ENCODE peak calls at places on chromosomes 5 and 9, in seven cellular contexts. One of them, this sample, is unnamed.
A peak's percentile ranks its signal among the peaks of the same experiment; 100 is the strongest.

GRCh38 chr9:108894225-108894997 is 32.3 kb downstream of the ACTL7A start:
- DNase-seq in HCT116: no peak
- DNase-seq in GM12891: no peak
- DNase-seq in spleen: no peak
- DNase-seq in GM12878: no peak
- DNase-seq in upper lobe of left lung: no peak
- DNase-seq in transverse colon: no peak
- DNase-seq in this sample: no peak

GRCh38 chr5:73968729-73969128 is 342.7 kb downstream of the ARHGEF28 start:
- DNase-seq in GM12891: no peak
- DNase-seq in spleen: no peak
- DNase-seq in GM12878: no peak
- DNase-seq in transverse colon: no peak
- DNase-seq in HCT116: no peak
- DNase-seq in upper lobe of left lung: no peak
- DNase-seq in this sample: no peak

GRCh38 chr5:18465833-18466681 is 831.8 kb downstream of the TAF11L14 start:
- DNase-seq in HCT116: no peak
- DNase-seq in transverse colon: peak; percentile 52
- DNase-seq in GM12878: peak; percentile 17
- DNase-seq in upper lobe of left lung: no peak
- DNase-seq in spleen: no peak
- DNase-seq in GM12891: peak; percentile 13
- DNase-seq in this sample: peak; percentile 58

GRCh38 chr9:93451762-93452709 is 551 bp downstream of the FAM120A start:
- DNase-seq in HCT116: no peak
- DNase-seq in GM12891: peak; percentile 32
- DNase-seq in GM12878: no peak
- DNase-seq in transverse colon: peak; percentile 58
- DNase-seq in spleen: peak; percentile 93
- DNase-seq in upper lobe of left lung: peak; percentile 90
- DNase-seq in this sample: peak; percentile 77

GRCh38 chr9:100472725-100473261 is at the start of gene TMEFF1:
- DNase-seq in GM12878: no peak
- DNase-seq in GM12891: peak; percentile 68
- DNase-seq in transverse colon: peak; percentile 27
- DNase-seq in spleen: peak; percentile 75
- DNase-seq in HCT116: no peak
- DNase-seq in upper lobe of left lung: peak; percentile 91
- DNase-seq in this sample: no peak

GRCh38 chr9:109513871-109514270 is 15.8 kb upstream of the PTPN3 start:
- DNase-seq in GM12878: no peak
- DNase-seq in spleen: no peak
- DNase-seq in transverse colon: no peak
- DNase-seq in HCT116: no peak
- DNase-seq in GM12891: no peak
- DNase-seq in upper lobe of left lung: no peak
- DNase-seq in this sample: no peak

GRCh38 chr5:14178671-14179211 is 35.6 kb downstream of the TRIO start:
- DNase-seq in HCT116: no peak
- DNase-seq in GM12891: no peak
- DNase-seq in GM12878: no peak
- DNase-seq in spleen: no peak
- DNase-seq in upper lobe of left lung: no peak
- DNase-seq in transverse colon: no peak
- DNase-seq in this sample: no peak

GRCh38 chr9:96327694-96328352 is 25.8 kb upstream of the HSD17B3 start:
- DNase-seq in GM12878: peak; percentile 8
- DNase-seq in transverse colon: peak; percentile 27
- DNase-seq in spleen: no peak
- DNase-seq in GM12891: peak; percentile 23
- DNase-seq in HCT116: no peak
- DNase-seq in upper lobe of left lung: no peak
- DNase-seq in this sample: no peak

GRCh38 chr5:56323505-56323904 is 90.4 kb upstream of the ANKRD55 start:
- DNase-seq in transverse colon: no peak
- DNase-seq in spleen: no peak
- DNase-seq in GM12891: no peak
- DNase-seq in HCT116: no peak
- DNase-seq in upper lobe of left lung: no peak
- DNase-seq in GM12878: no peak
- DNase-seq in this sample: no peak

GRCh38 chr9:123543492-123543891 is 187.5 kb downstream of the CRB2 start:
- DNase-seq in upper lobe of left lung: no peak
- DNase-seq in transverse colon: no peak
- DNase-seq in HCT116: no peak
- DNase-seq in GM12891: no peak
- DNase-seq in spleen: no peak
- DNase-seq in GM12878: no peak
- DNase-seq in this sample: no peak

GRCh38 chr9:123548749-123549545 is 192.9 kb downstream of the CRB2 start:
- DNase-seq in transverse colon: no peak
- DNase-seq in spleen: no peak
- DNase-seq in GM12891: no peak
- DNase-seq in upper lobe of left lung: no peak
- DNase-seq in HCT116: no peak
- DNase-seq in GM12878: no peak
- DNase-seq in this sample: no peak

GRCh38 chr9:123541441-123541840 is 185.4 kb downstream of the CRB2 start:
- DNase-seq in upper lobe of left lung: no peak
- DNase-seq in spleen: no peak
- DNase-seq in HCT116: no peak
- DNase-seq in GM12891: no peak
- DNase-seq in GM12878: no peak
- DNase-seq in transverse colon: no peak
- DNase-seq in this sample: no peak

GRCh38 chr9:123542435-123543225 is 186.6 kb downstream of the CRB2 start:
- DNase-seq in HCT116: no peak
- DNase-seq in spleen: no peak
- DNase-seq in GM12878: no peak
- DNase-seq in upper lobe of left lung: no peak
- DNase-seq in GM12891: no peak
- DNase-seq in transverse colon: no peak
- DNase-seq in this sample: no peak

GRCh38 chr9:123544007-123544827 is 188.2 kb downstream of the CRB2 start:
- DNase-seq in GM12878: no peak
- DNase-seq in transverse colon: peak; percentile 31
- DNase-seq in spleen: no peak
- DNase-seq in GM12891: no peak
- DNase-seq in HCT116: peak; percentile 12
- DNase-seq in upper lobe of left lung: no peak
- DNase-seq in this sample: no peak
- TF ChIP-seq POLR2A in GM12878: no peak
- TF ChIP-seq POLR2A in transverse colon: no peak
- TF ChIP-seq POLR2A in spleen: no peak
- TF ChIP-seq POLR2A in GM12891: no peak
- TF ChIP-seq POLR2A in HCT116: no peak
- TF ChIP-seq POLR2A in upper lobe of left lung: no peak
- TF ChIP-seq POLR2A in this sample: no peak

GRCh38 chr5:111779260-111780254 is 22.6 kb upstream of the NREP start:
- DNase-seq in GM12891: no peak
- DNase-seq in GM12878: no peak
- DNase-seq in HCT116: no peak
- DNase-seq in transverse colon: no peak
- DNase-seq in spleen: no peak
- DNase-seq in upper lobe of left lung: no peak
- DNase-seq in this sample: no peak
- TF ChIP-seq POLR2AphosphoS5 in GM12891: no peak
- TF ChIP-seq POLR2AphosphoS5 in GM12878: no peak
- TF ChIP-seq POLR2AphosphoS5 in HCT116: no peak
- TF ChIP-seq POLR2AphosphoS5 in transverse colon: no peak
- TF ChIP-seq POLR2AphosphoS5 in spleen: no peak
- TF ChIP-seq POLR2AphosphoS5 in upper lobe of left lung: no peak
- TF ChIP-seq POLR2AphosphoS5 in this sample: no peak

GRCh38 chr5:16253856-16254255 is 74.3 kb upstream of the MARCHF11 start:
- DNase-seq in GM12891: no peak
- DNase-seq in spleen: no peak
- DNase-seq in HCT116: no peak
- DNase-seq in GM12878: no peak
- DNase-seq in upper lobe of left lung: no peak
- DNase-seq in transverse colon: no peak
- DNase-seq in this sample: no peak
- TF ChIP-seq POLR2A in GM12891: no peak
- TF ChIP-seq POLR2A in spleen: no peak
- TF ChIP-seq POLR2A in HCT116: no peak
- TF ChIP-seq POLR2A in GM12878: no peak
- TF ChIP-seq POLR2A in upper lobe of left lung: no peak
- TF ChIP-seq POLR2A in transverse colon: no peak
- TF ChIP-seq POLR2A in this sample: no peak

GRCh38 chr9:26459959-26460358 is 432.6 kb downstream of the CAAP1 start:
- DNase-seq in spleen: no peak
- DNase-seq in transverse colon: no peak
- DNase-seq in GM12891: no peak
- DNase-seq in upper lobe of left lung: no peak
- DNase-seq in HCT116: no peak
- DNase-seq in GM12878: no peak
- DNase-seq in this sample: no peak
- TF ChIP-seq POLR2AphosphoS5 in spleen: no peak
- TF ChIP-seq POLR2AphosphoS5 in transverse colon: no peak
- TF ChIP-seq POLR2AphosphoS5 in GM12891: no peak
- TF ChIP-seq POLR2AphosphoS5 in upper lobe of left lung: no peak
- TF ChIP-seq POLR2AphosphoS5 in HCT116: no peak
- TF ChIP-seq POLR2AphosphoS5 in GM12878: no peak
- TF ChIP-seq POLR2AphosphoS5 in this sample: no peak

GRCh38 chr9:34457266-34458012 is 931 bp downstream of the FAM219A start:
- DNase-seq in GM12891: no peak
- DNase-seq in upper lobe of left lung: peak; percentile 87
- DNase-seq in transverse colon: peak; percentile 56
- DNase-seq in GM12878: no peak
- DNase-seq in spleen: peak; percentile 88
- DNase-seq in HCT116: no peak
- DNase-seq in this sample: peak; percentile 85
- TF ChIP-seq POLR2A in GM12891: no peak
- TF ChIP-seq POLR2A in upper lobe of left lung: no peak
- TF ChIP-seq POLR2A in transverse colon: peak; percentile 48
- TF ChIP-seq POLR2A in GM12878: no peak
- TF ChIP-seq POLR2A in spleen: no peak
- TF ChIP-seq POLR2A in HCT116: no peak
- TF ChIP-seq POLR2A in this sample: no peak

GRCh38 chr5:95697781-95698681 is 15.2 kb upstream of the SPATA9 start:
- DNase-seq in GM12878: no peak
- DNase-seq in HCT116: no peak
- DNase-seq in transverse colon: no peak
- DNase-seq in GM12891: no peak
- DNase-seq in upper lobe of left lung: no peak
- DNase-seq in spleen: no peak
- DNase-seq in this sample: no peak
- TF ChIP-seq POLR2AphosphoS5 in GM12878: no peak
- TF ChIP-seq POLR2AphosphoS5 in HCT116: no peak
- TF ChIP-seq POLR2AphosphoS5 in transverse colon: no peak
- TF ChIP-seq POLR2AphosphoS5 in GM12891: no peak
- TF ChIP-seq POLR2AphosphoS5 in upper lobe of left lung: no peak
- TF ChIP-seq POLR2AphosphoS5 in spleen: no peak
- TF ChIP-seq POLR2AphosphoS5 in this sample: no peak

DNA sequence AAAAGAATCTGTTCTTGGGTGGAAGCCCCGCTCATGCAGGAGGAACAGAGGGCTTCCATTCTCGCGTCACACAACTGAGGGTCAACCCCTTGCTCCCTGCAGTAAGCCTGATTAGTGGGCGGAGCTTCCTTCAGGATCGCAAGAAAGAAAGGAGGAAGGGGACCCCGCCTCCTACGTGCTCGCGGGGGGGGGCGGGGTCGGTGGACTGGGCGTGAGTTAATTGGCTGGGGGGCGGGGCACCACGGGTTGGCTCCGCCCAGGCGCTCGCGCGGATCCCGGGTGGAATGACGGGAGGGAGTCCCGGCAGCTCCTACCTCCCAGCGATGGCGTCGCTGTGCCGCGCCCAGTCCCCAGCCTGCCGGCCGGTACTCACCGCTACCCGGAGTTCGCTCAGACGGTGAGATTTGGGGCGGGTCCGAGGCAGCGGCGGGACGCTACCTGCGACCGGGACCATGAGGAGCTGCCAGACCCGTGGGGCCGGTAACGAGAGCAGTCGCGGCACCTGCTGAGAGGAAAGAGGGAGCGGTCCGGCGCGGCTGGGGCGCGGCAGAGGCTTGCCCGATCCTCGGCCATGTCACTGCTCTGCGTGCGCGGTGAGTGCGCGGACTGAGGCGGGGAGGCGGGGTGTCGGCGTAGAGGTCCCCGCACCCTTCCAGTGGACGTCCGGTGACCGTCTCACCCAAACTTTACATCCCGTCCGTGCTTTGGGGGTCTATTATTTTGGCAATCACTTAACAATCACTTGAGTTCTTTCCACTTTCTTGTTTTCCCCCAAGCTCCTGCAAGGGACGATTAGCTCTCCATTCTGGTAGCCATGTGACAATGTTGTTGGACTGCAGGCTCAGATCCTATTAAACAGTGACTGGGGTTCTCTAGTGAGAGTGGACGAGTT is at the start of gene UNC13B:
- DNase-seq in GM12891: peak; percentile 22
- DNase-seq in GM12878: peak; percentile 34
- DNase-seq in HCT116: peak; percentile 82
- DNase-seq in transverse colon: peak; percentile 97
- DNase-seq in upper lobe of left lung: peak; percentile 99
- DNase-seq in spleen: peak; percentile 94
- DNase-seq in this sample: peak; percentile 95
- TF ChIP-seq POLR2A in GM12891: no peak
- TF ChIP-seq POLR2A in GM12878: no peak
- TF ChIP-seq POLR2A in HCT116: peak; percentile 74
- TF ChIP-seq POLR2A in transverse colon: peak; percentile 94
- TF ChIP-seq POLR2A in upper lobe of left lung: no peak
- TF ChIP-seq POLR2A in spleen: no peak
- TF ChIP-seq POLR2A in this sample: peak; percentile 48

GRCh38 chr5:32195265-32195664 is 21.1 kb upstream of the GOLPH3 start:
- DNase-seq in HCT116: no peak
- DNase-seq in GM12891: no peak
- DNase-seq in GM12878: no peak
- DNase-seq in upper lobe of left lung: no peak
- DNase-seq in transverse colon: no peak
- DNase-seq in spleen: no peak
- DNase-seq in this sample: no peak

GRCh38 chr5:32187675-32188074 is 13.6 kb upstream of the GOLPH3 start:
- DNase-seq in spleen: no peak
- DNase-seq in GM12891: no peak
- DNase-seq in GM12878: no peak
- DNase-seq in upper lobe of left lung: no peak
- DNase-seq in HCT116: no peak
- DNase-seq in transverse colon: no peak
- DNase-seq in this sample: no peak

GRCh38 chr5:32193591-32193990 is 19.5 kb upstream of the GOLPH3 start:
- DNase-seq in spleen: peak; percentile 66
- DNase-seq in upper lobe of left lung: no peak
- DNase-seq in HCT116: no peak
- DNase-seq in GM12878: no peak
- DNase-seq in transverse colon: peak; percentile 90
- DNase-seq in GM12891: no peak
- DNase-seq in this sample: peak; percentile 85

DNA sequence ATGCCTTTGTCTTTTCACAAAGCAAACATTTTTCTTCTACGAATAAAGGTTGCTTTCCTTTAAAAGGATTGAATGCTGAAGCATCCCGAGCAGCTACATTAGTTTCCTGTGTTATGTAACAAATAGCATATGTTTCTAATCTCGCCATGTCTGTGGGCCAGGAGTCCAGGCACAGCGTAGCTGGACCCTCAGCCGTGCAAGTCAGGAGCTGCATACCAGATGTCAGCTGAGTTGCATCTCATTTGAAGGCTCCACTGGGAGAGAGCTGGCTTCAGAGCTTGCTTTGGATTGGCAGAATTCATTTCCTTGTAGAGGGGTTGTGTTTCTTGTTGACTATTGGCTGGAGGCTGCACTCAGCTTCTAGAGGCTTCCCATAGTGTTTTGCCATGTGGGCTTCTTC is 16.0 kb upstream of the GOLPH3 start:
- DNase-seq in transverse colon: no peak
- DNase-seq in HCT116: no peak
- DNase-seq in upper lobe of left lung: no peak
- DNase-seq in spleen: no peak
- DNase-seq in GM12878: no peak
- DNase-seq in GM12891: no peak
- DNase-seq in this sample: no peak
- TF ChIP-seq POLR2AphosphoS5 in transverse colon: no peak
- TF ChIP-seq POLR2AphosphoS5 in HCT116: no peak
- TF ChIP-seq POLR2AphosphoS5 in upper lobe of left lung: no peak
- TF ChIP-seq POLR2AphosphoS5 in spleen: no peak
- TF ChIP-seq POLR2AphosphoS5 in GM12878: no peak
- TF ChIP-seq POLR2AphosphoS5 in GM12891: no peak
- TF ChIP-seq POLR2AphosphoS5 in this sample: no peak

This sample was measured in suprapubic skin.